ENCODE peak calls at places on chromosomes 13 and 19, in eight cellular contexts. J, U, R, L, X, P, O and N are unnamed samples.

GRCh38 chr13:106104281-106104901 is 431.1 kb downstream of the EFNB2 start:
- DNase-seq in U (no peak), O (no peak), R (no peak), P (no peak), X (no peak), L (peak), J (no peak), N (no peak)

GRCh38 chr13:60790620-60791019 is 393.6 kb downstream of the TDRD3 start:
- DNase-seq in L (no peak), P (peak), R (no peak), J (no peak), O (no peak), U (no peak), X (no peak), N (no peak)

GRCh38 chr19:7921302-7921954 is 1.3 kb downstream of the SNAPC2 start:
- DNase-seq in L (no peak), R (no peak), J (no peak), U (no peak), X (no peak), P (peak), O (no peak), N (no peak)

GRCh38 chr13:105074756-105075155 is 1460.7 kb downstream of the EFNB2 start:
- DNase-seq in R (no peak), L (no peak), X (no peak), J (no peak), U (no peak), P (no peak), O (no peak), N (no peak)

GRCh38 chr13:101690871-101691270 is 238.4 kb downstream of the ITGBL1 start:
- DNase-seq in J (no peak), U (no peak), X (no peak), R (no peak), O (no peak), L (no peak), P (no peak), N (no peak)

GRCh38 chr19:13260883-13261653 is 110.9 kb downstream of the IER2 start:
- DNase-seq in P (no peak), R (no peak), X (no peak), L (peak), J (no peak), U (no peak), O (peak), N (no peak)

GRCh38 chr19:23470873-23471555 is 75.7 kb upstream of the ZNF91 start:
- DNase-seq in L (no peak), J (no peak), O (no peak), R (no peak), X (no peak), U (no peak), P (peak), N (no peak)

GRCh38 chr13:85974604-85975366 is 175.6 kb upstream of the SLITRK6 start:
- DNase-seq in L (no peak), J (no peak), R (no peak), P (no peak), U (no peak), X (no peak), O (no peak), N (no peak)

GRCh38 chr13:42567772-42568428 is 6.1 kb upstream of the TNFSF11 start:
- DNase-seq in O (no peak), L (no peak), R (no peak), U (no peak), P (no peak), J (no peak), X (no peak), N (no peak)

GRCh38 chr19:31419871-31420430 is 70.7 kb upstream of the TSHZ3 start:
- DNase-seq in L (no peak), P (no peak), R (no peak), X (no peak), U (no peak), O (no peak), J (no peak), N (no peak)

GRCh38 chr13:113935081-113935511 is 38.8 kb downstream of the C13orf46 start:
- DNase-seq in R (no peak), P (no peak), U (peak), L (no peak), J (peak), O (no peak), X (no peak), N (no peak)

GRCh38 chr13:44437356-44438233 is 64.0 kb downstream of the SERP2 start:
- DNase-seq in J (no peak), X (no peak), R (no peak), O (no peak), P (no peak), U (no peak), L (peak), N (no peak)

GRCh38 chr13:19864018-19864338 is 529 bp upstream of the ZMYM5 start:
- DNase-seq in O (no peak), L (peak), X (peak), J (peak), P (peak), U (peak), R (peak), N (peak)

GRCh38 chr13:80314711-80315505 is 26.0 kb downstream of the SPRY2 start:
- DNase-seq in O (no peak), R (no peak), L (no peak), J (no peak), U (no peak), X (no peak), P (no peak), N (no peak)

GRCh38 chr13:93224545-93224944 is 2.1 kb upstream of the GPC6 start:
- DNase-seq in X (no peak), L (peak), U (no peak), O (no peak), P (no peak), R (no peak), J (no peak), N (no peak)

GRCh38 chr19:13526552-13526951 is 20.3 kb upstream of the CACNA1A start:
- DNase-seq in U (no peak), R (no peak), P (peak), L (peak), O (no peak), X (no peak), J (no peak), N (no peak)

GRCh38 chr13:98262307-98262706 is 85.2 kb upstream of the RNF113B start:
- DNase-seq in R (no peak), O (no peak), P (no peak), X (no peak), U (no peak), J (no peak), L (no peak), N (no peak)

GRCh38 chr19:18776288-18776594 is 14.9 kb downstream of the COMP start:
- DNase-seq in R (no peak), U (no peak), P (no peak), J (no peak), L (no peak), O (no peak), X (no peak), N (no peak)

GRCh38 chr13:24650157-24650556 is 30.1 kb upstream of the ATP12A start:
- DNase-seq in U (no peak), L (no peak), X (no peak), R (no peak), O (no peak), P (no peak), J (no peak), N (no peak)

GRCh38 chr19:31138077-31138476 is 211.2 kb downstream of the TSHZ3 start:
- DNase-seq in O (no peak), L (no peak), X (no peak), P (no peak), U (no peak), R (no peak), J (no peak), N (no peak)

GRCh38 chr19:40395956-40396355 is 6.0 kb upstream of the HIPK4 start:
- DNase-seq in R (no peak), P (no peak), X (no peak), U (no peak), J (no peak), L (no peak), O (no peak), N (no peak)

GRCh38 chr19:1411255-1412191 is 4.1 kb downstream of the DAZAP1 start:
- DNase-seq in X (peak), P (peak), O (no peak), U (no peak), L (no peak), J (no peak), R (peak), N (no peak)

GRCh38 chr13:65093352-65093751 is 2136.8 kb downstream of the PCDH9 start:
- DNase-seq in J (no peak), P (no peak), O (no peak), X (no peak), U (no peak), R (no peak), L (no peak), N (no peak)

GRCh38 chr19:49971991-49972401 is 11.0 kb upstream of the SIGLEC11 start:
- DNase-seq in U (peak), J (peak), R (no peak), L (no peak), P (no peak), X (no peak), O (no peak), N (no peak)

GRCh38 chr13:44229371-44230030 is 144.1 kb upstream of the SERP2 start:
- DNase-seq in O (no peak), R (no peak), P (no peak), U (no peak), X (no peak), L (no peak), J (no peak), N (no peak)

GRCh38 chr19:8615813-8616596 is 5.5 kb upstream of the ADAMTS10 start:
- DNase-seq in L (peak), X (peak), R (no peak), U (peak), P (peak), O (no peak), J (peak), N (peak)

GRCh38 chr19:5289060-5289990 is 51.3 kb downstream of the PTPRS start:
- DNase-seq in P (no peak), J (no peak), R (no peak), U (no peak), O (no peak), X (no peak), L (no peak), N (no peak)

GRCh38 chr13:91056746-91057145 is 290.7 kb upstream of the MIR17HG start:
- DNase-seq in X (no peak), R (no peak), P (no peak), L (no peak), J (no peak), U (no peak), O (peak), N (no peak)

GRCh38 chr13:90485441-90485840 is 862.0 kb upstream of the MIR17HG start:
- DNase-seq in R (no peak), J (no peak), O (no peak), P (no peak), L (peak), X (no peak), U (no peak), N (no peak)

GRCh38 chr13:22278336-22278929 is 607.6 kb downstream of the FGF9 start:
- DNase-seq in J (peak), R (peak), O (peak), X (peak), P (peak), U (peak), L (peak), N (peak)

GRCh38 chr13:48838193-48839000 is 137.3 kb upstream of the FNDC3A start:
- DNase-seq in X (no peak), O (no peak), U (no peak), L (peak), R (no peak), J (no peak), P (no peak), N (no peak)

DNA sequence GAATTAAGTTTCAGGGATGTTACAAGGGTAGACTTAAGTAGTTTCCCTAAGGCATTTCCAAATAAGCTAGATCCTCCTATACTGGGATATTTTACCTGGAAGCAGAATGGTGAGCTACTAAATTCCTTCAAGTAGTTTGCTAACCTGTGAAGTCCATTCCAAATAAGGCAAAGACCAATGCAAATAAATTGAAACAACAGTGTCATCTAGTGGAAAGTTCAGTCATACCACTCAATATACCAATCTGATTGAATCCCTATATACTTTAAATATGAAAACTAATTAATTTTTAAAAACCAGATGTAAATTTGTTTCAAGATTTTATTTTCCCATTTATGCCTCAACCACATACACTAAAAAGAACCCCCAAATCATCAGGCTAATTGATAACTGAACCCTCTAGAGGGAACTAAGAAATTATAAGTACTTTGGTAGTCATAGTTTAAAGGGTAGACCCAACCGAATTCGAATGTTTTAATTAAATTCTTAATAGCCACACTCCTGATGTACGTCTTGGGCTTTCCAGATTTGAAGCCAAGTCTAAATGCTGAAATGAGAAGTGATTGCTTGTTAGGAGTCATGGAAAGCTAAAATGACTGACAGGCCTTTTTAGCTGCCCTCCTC is 223.7 kb downstream of the TBC1D4 start:
- DNase-seq in U (no peak), R (no peak), L (peak), X (no peak), O (no peak), J (no peak), P (no peak), N (no peak)
- TF ChIP-seq CTCF in U (peak), R (peak), L (peak), X (peak), O (peak), J (peak), P (peak), N (peak)

DNA sequence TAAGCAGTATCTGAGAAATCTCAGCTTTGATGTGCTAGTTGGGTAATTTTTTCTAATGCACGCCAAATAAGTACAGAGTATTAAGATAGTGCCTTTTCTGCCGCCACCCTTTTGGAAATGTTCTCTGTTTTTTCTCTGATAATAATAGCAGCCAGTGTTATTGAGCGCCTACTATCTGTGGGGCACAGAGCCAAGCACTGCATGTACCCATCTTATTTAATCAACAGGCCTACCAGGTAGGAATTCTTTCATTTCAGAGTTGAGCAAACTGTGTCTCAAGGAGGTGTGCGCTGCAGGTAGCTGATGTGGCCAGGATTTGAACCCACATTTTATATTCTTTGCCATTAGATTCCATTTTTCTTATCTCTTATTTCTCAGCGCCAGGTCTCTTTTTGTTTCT is 1.4 kb downstream of the EPN1 start:
- DNase-seq in X (no peak), J (no peak), L (no peak), U (no peak), O (no peak), P (no peak), R (no peak), N (no peak)
- TF ChIP-seq CTCF in X (no peak), J (no peak), L (no peak), U (no peak), O (no peak), P (no peak), R (no peak), N (no peak)

GRCh38 chr13:95698047-95698749 is 21.3 kb downstream of the DNAJC3 start:
- DNase-seq in X (no peak), J (no peak), O (no peak), P (no peak), R (no peak), U (no peak), L (no peak), N (no peak)
- TF ChIP-seq CTCF in X (peak), J (no peak), O (peak), P (peak), R (no peak), U (no peak), L (no peak), N (peak)

DNA sequence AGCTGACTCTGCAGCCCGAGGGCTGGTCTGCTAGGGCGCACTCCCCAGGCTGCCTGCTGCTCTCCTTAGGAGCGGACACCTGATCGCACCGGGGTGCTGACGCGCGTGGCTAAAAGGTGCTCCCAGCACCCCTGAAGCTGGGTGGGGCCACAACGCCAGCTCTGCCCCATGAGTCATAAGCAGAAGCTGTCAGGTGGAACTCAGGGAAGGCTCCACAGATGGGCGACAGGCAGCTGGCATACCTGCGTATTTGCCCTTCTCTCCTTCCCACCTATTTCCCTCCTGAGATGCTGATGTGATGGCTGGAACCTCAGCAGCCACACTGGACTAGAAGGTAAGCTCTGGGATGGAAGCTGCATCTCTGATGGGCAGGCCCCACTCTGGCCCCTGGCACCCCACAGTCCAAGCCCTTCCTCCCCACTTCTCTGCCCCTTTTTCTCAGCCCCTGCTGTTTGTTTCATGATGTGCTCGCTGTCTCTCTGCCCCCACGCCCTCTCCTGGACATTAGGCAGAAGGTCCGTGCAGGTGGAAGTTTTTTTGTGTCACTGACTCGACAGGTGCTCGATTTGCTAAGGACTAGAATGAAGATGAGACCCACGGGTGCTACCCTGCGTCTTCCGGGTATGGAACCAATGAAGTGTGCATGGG is 30.3 kb upstream of the CACTIN start:
- DNase-seq in J (no peak), X (no peak), O (no peak), P (no peak), L (no peak), R (no peak), U (no peak), N (no peak)
- TF ChIP-seq CTCF in J (no peak), X (no peak), O (no peak), P (peak), L (no peak), R (no peak), U (no peak), N (no peak)